ENCODE peak calls at places on chromosomes 7 and 10, in seven cellular contexts. One of them, this sample, is unnamed.
A peak's percentile ranks its signal among the peaks of the same experiment; 100 is the strongest.

GRCh38 chr7:25624837-25625236 is 396.6 kb upstream of the NPVF start:
- DNase-seq in hepatocyte: peak; percentile 15
- DNase-seq in stomach: no peak
- DNase-seq in fibroblast of lung: peak; percentile 73
- DNase-seq in lung: no peak
- DNase-seq in choroid plexus epithelial cell: peak; percentile 48
- DNase-seq in vagina: no peak
- DNase-seq in this sample: peak; percentile 28

GRCh38 chr10:3781458-3782098 is 3.4 kb downstream of the KLF6 start:
- DNase-seq in lung: no peak
- DNase-seq in fibroblast of lung: peak; percentile 73
- DNase-seq in stomach: peak; percentile 59
- DNase-seq in vagina: no peak
- DNase-seq in hepatocyte: no peak
- DNase-seq in choroid plexus epithelial cell: peak; percentile 80
- DNase-seq in this sample: peak; percentile 52

GRCh38 chr7:153190452-153190851 is 430.9 kb downstream of the ACTR3B start:
- DNase-seq in vagina: no peak
- DNase-seq in choroid plexus epithelial cell: no peak
- DNase-seq in fibroblast of lung: no peak
- DNase-seq in hepatocyte: no peak
- DNase-seq in stomach: no peak
- DNase-seq in lung: no peak
- DNase-seq in this sample: no peak

GRCh38 chr10:3464760-3465405 is 292.3 kb upstream of the PITRM1 start:
- DNase-seq in hepatocyte: peak; percentile 27
- DNase-seq in stomach: no peak
- DNase-seq in choroid plexus epithelial cell: peak; percentile 39
- DNase-seq in fibroblast of lung: no peak
- DNase-seq in lung: no peak
- DNase-seq in vagina: peak; percentile 80
- DNase-seq in this sample: peak; percentile 33

GRCh38 chr7:151724920-151725584 is 151.9 kb downstream of the PRKAG2 start:
- DNase-seq in choroid plexus epithelial cell: no peak
- DNase-seq in vagina: no peak
- DNase-seq in lung: no peak
- DNase-seq in hepatocyte: no peak
- DNase-seq in fibroblast of lung: no peak
- DNase-seq in stomach: no peak
- DNase-seq in this sample: no peak

GRCh38 chr10:48316236-48316635 is 9.8 kb downstream of the MAPK8 start:
- DNase-seq in vagina: no peak
- DNase-seq in fibroblast of lung: no peak
- DNase-seq in choroid plexus epithelial cell: no peak
- DNase-seq in lung: no peak
- DNase-seq in stomach: no peak
- DNase-seq in hepatocyte: peak; percentile 24
- DNase-seq in this sample: no peak

GRCh38 chr10:102492344-102492939 is 10.1 kb downstream of the ACTR1A start:
- DNase-seq in hepatocyte: no peak
- DNase-seq in fibroblast of lung: no peak
- DNase-seq in lung: no peak
- DNase-seq in vagina: no peak
- DNase-seq in choroid plexus epithelial cell: no peak
- DNase-seq in stomach: no peak
- DNase-seq in this sample: no peak

GRCh38 chr7:142348100-142348499 is 90.2 kb upstream of the PRSS58 start:
- DNase-seq in stomach: no peak
- DNase-seq in vagina: no peak
- DNase-seq in choroid plexus epithelial cell: no peak
- DNase-seq in fibroblast of lung: no peak
- DNase-seq in lung: no peak
- DNase-seq in hepatocyte: no peak
- DNase-seq in this sample: no peak

GRCh38 chr7:2012981-2013380 is 219.8 kb downstream of the MAD1L1 start:
- DNase-seq in vagina: no peak
- DNase-seq in hepatocyte: peak; percentile 58
- DNase-seq in fibroblast of lung: peak; percentile 59
- DNase-seq in lung: no peak
- DNase-seq in choroid plexus epithelial cell: peak; percentile 71
- DNase-seq in stomach: peak; percentile 66
- DNase-seq in this sample: peak; percentile 35

GRCh38 chr7:250523-250922 is 39.4 kb upstream of the FOXL3 start:
- DNase-seq in fibroblast of lung: no peak
- DNase-seq in vagina: no peak
- DNase-seq in choroid plexus epithelial cell: no peak
- DNase-seq in stomach: no peak
- DNase-seq in lung: no peak
- DNase-seq in hepatocyte: no peak
- DNase-seq in this sample: no peak

GRCh38 chr7:251446-252175 is 38.4 kb upstream of the FOXL3 start:
- DNase-seq in lung: no peak
- DNase-seq in stomach: no peak
- DNase-seq in fibroblast of lung: no peak
- DNase-seq in choroid plexus epithelial cell: no peak
- DNase-seq in vagina: no peak
- DNase-seq in hepatocyte: no peak
- DNase-seq in this sample: no peak

GRCh38 chr7:252216-252965 is 37.6 kb upstream of the FOXL3 start:
- DNase-seq in choroid plexus epithelial cell: no peak
- DNase-seq in vagina: no peak
- DNase-seq in lung: no peak
- DNase-seq in fibroblast of lung: no peak
- DNase-seq in hepatocyte: no peak
- DNase-seq in stomach: no peak
- DNase-seq in this sample: no peak

GRCh38 chr7:249979-250378 is 40.0 kb upstream of the FOXL3 start:
- DNase-seq in stomach: no peak
- DNase-seq in fibroblast of lung: no peak
- DNase-seq in lung: no peak
- DNase-seq in vagina: no peak
- DNase-seq in hepatocyte: no peak
- DNase-seq in choroid plexus epithelial cell: no peak
- DNase-seq in this sample: no peak

DNA sequence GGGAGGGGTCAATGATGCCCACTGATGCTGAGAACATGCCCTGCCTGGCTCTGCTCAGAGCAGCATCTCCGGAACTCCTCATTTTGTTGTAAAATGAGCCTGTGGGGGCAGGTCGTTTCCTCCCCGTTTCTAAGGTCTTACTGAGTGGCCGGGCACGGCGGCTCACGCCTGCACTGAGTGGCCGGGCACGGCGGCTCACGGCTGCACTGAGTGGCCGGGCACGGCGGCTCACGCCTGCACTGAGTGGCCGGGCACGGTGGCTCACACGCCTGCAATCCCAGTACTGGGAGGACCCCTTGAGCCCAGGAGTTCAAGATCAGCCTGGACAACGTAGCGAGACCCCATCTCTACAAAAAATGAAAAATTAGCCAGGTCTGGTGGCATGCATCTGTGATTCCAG is 39.0 kb upstream of the FOXL3 start:
- DNase-seq in hepatocyte: no peak
- DNase-seq in fibroblast of lung: no peak
- DNase-seq in stomach: no peak
- DNase-seq in vagina: no peak
- DNase-seq in lung: no peak
- DNase-seq in choroid plexus epithelial cell: no peak
- DNase-seq in this sample: no peak
- TF ChIP-seq CTCF in hepatocyte: no peak
- TF ChIP-seq CTCF in fibroblast of lung: no peak
- TF ChIP-seq CTCF in stomach: no peak
- TF ChIP-seq CTCF in vagina: no peak
- TF ChIP-seq CTCF in lung: no peak
- TF ChIP-seq CTCF in choroid plexus epithelial cell: no peak
- TF ChIP-seq CTCF in this sample: no peak

GRCh38 chr10:73625884-73626753 is 15.2 kb downstream of the MYOZ1 start:
- DNase-seq in stomach: peak; percentile 97
- DNase-seq in hepatocyte: peak; percentile 98
- DNase-seq in choroid plexus epithelial cell: peak; percentile 99
- DNase-seq in fibroblast of lung: peak; percentile 98
- DNase-seq in lung: peak; percentile 95
- DNase-seq in vagina: peak; percentile 96
- DNase-seq in this sample: peak; percentile 98

GRCh38 chr10:73629165-73629564 is 12.1 kb downstream of the MYOZ1 start:
- DNase-seq in vagina: no peak
- DNase-seq in fibroblast of lung: no peak
- DNase-seq in choroid plexus epithelial cell: no peak
- DNase-seq in stomach: no peak
- DNase-seq in lung: no peak
- DNase-seq in hepatocyte: no peak
- DNase-seq in this sample: no peak

GRCh38 chr10:73625004-73625883 is 16.0 kb downstream of the MYOZ1 start:
- DNase-seq in choroid plexus epithelial cell: peak; percentile 54
- DNase-seq in stomach: no peak
- DNase-seq in hepatocyte: peak; percentile 50
- DNase-seq in fibroblast of lung: peak; percentile 25
- DNase-seq in lung: no peak
- DNase-seq in vagina: no peak
- DNase-seq in this sample: peak; percentile 35

GRCh38 chr10:73628405-73628804 is 12.9 kb downstream of the MYOZ1 start:
- DNase-seq in vagina: no peak
- DNase-seq in lung: no peak
- DNase-seq in stomach: no peak
- DNase-seq in fibroblast of lung: no peak
- DNase-seq in choroid plexus epithelial cell: no peak
- DNase-seq in hepatocyte: no peak
- DNase-seq in this sample: no peak

GRCh38 chr10:73627300-73627699 is 14.0 kb downstream of the MYOZ1 start:
- DNase-seq in choroid plexus epithelial cell: no peak
- DNase-seq in stomach: no peak
- DNase-seq in lung: no peak
- DNase-seq in hepatocyte: no peak
- DNase-seq in vagina: no peak
- DNase-seq in fibroblast of lung: no peak
- DNase-seq in this sample: no peak
- H3K4me3 ChIP-seq in choroid plexus epithelial cell: no peak overlapping the region
- H3K4me3 ChIP-seq in stomach: no peak overlapping the region
- H3K4me3 ChIP-seq in lung: no peak overlapping the region
- H3K4me3 ChIP-seq in hepatocyte: no peak overlapping the region
- H3K4me3 ChIP-seq in vagina: no peak overlapping the region
- H3K4me3 ChIP-seq in fibroblast of lung: no peak overlapping the region
- H3K4me3 ChIP-seq in this sample: no peak overlapping the region

GRCh38 chr10:100670828-100671479 is 74.4 kb upstream of the PAX2 start:
- DNase-seq in hepatocyte: peak; percentile 61
- DNase-seq in vagina: no peak
- DNase-seq in lung: no peak
- DNase-seq in fibroblast of lung: no peak
- DNase-seq in choroid plexus epithelial cell: peak; percentile 3
- DNase-seq in stomach: peak; percentile 28
- DNase-seq in this sample: no peak
- TF ChIP-seq CTCF in hepatocyte: peak; percentile 57
- TF ChIP-seq CTCF in vagina: peak; percentile 21
- TF ChIP-seq CTCF in lung: peak; percentile 11
- TF ChIP-seq CTCF in fibroblast of lung: peak; percentile 39
- TF ChIP-seq CTCF in choroid plexus epithelial cell: peak; percentile 43
- TF ChIP-seq CTCF in stomach: no peak
- TF ChIP-seq CTCF in this sample: peak; percentile 20

DNA sequence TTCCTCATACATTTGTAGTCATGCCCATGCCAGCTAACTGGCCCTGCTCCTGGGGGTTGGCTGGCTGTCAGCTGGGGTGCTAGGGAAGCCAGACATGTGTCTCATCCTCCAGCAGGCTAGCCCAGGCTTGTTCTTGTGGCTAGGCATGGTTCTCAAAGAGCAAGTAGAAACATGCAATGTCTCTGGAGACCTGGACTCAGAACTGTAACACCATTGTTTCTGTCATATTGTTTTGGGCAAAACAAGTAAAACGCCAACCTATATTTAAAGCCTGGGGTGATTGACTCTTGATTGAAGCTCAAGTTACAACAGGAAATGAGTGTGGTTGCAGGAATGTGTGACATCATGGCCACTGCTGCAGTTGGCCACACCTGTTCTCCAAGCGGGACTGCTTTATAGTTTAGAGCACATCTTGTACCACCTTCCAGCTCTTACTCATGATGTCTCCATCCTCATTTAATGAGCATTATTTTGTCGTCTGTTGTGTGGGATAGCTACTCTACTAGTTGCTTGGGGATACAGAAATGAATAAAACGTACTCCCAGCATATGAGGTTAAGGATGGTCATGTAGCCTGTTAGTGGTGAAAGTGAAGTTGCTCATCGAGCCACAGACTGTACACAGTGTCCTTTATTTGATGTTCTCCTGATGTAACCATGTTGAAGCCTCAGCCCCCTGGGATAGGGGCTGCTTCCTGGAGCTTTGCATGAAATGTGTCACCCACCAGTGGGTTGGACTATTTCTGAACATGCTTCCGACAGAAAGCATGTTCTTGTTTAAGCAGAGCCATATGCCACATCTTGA is 168.4 kb downstream of the SORCS3 start:
- DNase-seq in fibroblast of lung: no peak
- DNase-seq in vagina: no peak
- DNase-seq in choroid plexus epithelial cell: no peak
- DNase-seq in hepatocyte: peak; percentile 26
- DNase-seq in lung: no peak
- DNase-seq in stomach: no peak
- DNase-seq in this sample: peak; percentile 60
- H3K4me3 ChIP-seq in fibroblast of lung: no peak overlapping the region
- H3K4me3 ChIP-seq in vagina: no peak overlapping the region
- H3K4me3 ChIP-seq in choroid plexus epithelial cell: no peak overlapping the region
- H3K4me3 ChIP-seq in hepatocyte: no peak overlapping the region
- H3K4me3 ChIP-seq in lung: no peak overlapping the region
- H3K4me3 ChIP-seq in stomach: no peak overlapping the region
- H3K4me3 ChIP-seq in this sample: no peak overlapping the region

GRCh38 chr7:23415198-23415597 is 55.1 kb downstream of the IGF2BP3 start:
- DNase-seq in fibroblast of lung: no peak
- DNase-seq in hepatocyte: no peak
- DNase-seq in vagina: no peak
- DNase-seq in lung: no peak
- DNase-seq in choroid plexus epithelial cell: no peak
- DNase-seq in stomach: no peak
- DNase-seq in this sample: no peak

GRCh38 chr7:23422384-23422783 is 47.9 kb downstream of the IGF2BP3 start:
- DNase-seq in fibroblast of lung: no peak
- DNase-seq in lung: no peak
- DNase-seq in choroid plexus epithelial cell: no peak
- DNase-seq in hepatocyte: no peak
- DNase-seq in stomach: no peak
- DNase-seq in vagina: no peak
- DNase-seq in this sample: no peak

GRCh38 chr7:23419160-23419559 is 51.1 kb downstream of the IGF2BP3 start:
- DNase-seq in hepatocyte: no peak
- DNase-seq in lung: no peak
- DNase-seq in choroid plexus epithelial cell: no peak
- DNase-seq in fibroblast of lung: no peak
- DNase-seq in vagina: no peak
- DNase-seq in stomach: no peak
- DNase-seq in this sample: no peak

GRCh38 chr7:23419845-23420244 is 50.4 kb downstream of the IGF2BP3 start:
- DNase-seq in fibroblast of lung: no peak
- DNase-seq in lung: no peak
- DNase-seq in stomach: no peak
- DNase-seq in choroid plexus epithelial cell: no peak
- DNase-seq in hepatocyte: no peak
- DNase-seq in vagina: no peak
- DNase-seq in this sample: no peak

GRCh38 chr7:23418046-23418445 is 52.2 kb downstream of the IGF2BP3 start:
- DNase-seq in stomach: no peak
- DNase-seq in hepatocyte: no peak
- DNase-seq in lung: no peak
- DNase-seq in fibroblast of lung: peak; percentile 84
- DNase-seq in choroid plexus epithelial cell: peak; percentile 84
- DNase-seq in vagina: no peak
- DNase-seq in this sample: peak; percentile 53
- TF ChIP-seq CTCF in stomach: no peak
- TF ChIP-seq CTCF in hepatocyte: no peak
- TF ChIP-seq CTCF in lung: no peak
- TF ChIP-seq CTCF in fibroblast of lung: no peak
- TF ChIP-seq CTCF in choroid plexus epithelial cell: no peak
- TF ChIP-seq CTCF in vagina: no peak
- TF ChIP-seq CTCF in this sample: no peak

GRCh38 chr10:24390746-24391145 is 181.8 kb downstream of the KIAA1217 start:
- DNase-seq in hepatocyte: no peak
- DNase-seq in stomach: no peak
- DNase-seq in vagina: no peak
- DNase-seq in choroid plexus epithelial cell: peak; percentile 58
- DNase-seq in fibroblast of lung: no peak
- DNase-seq in lung: no peak
- DNase-seq in this sample: no peak
- H3K4me3 ChIP-seq in hepatocyte: no peak overlapping the region
- H3K4me3 ChIP-seq in stomach: no peak overlapping the region
- H3K4me3 ChIP-seq in vagina: no peak overlapping the region
- H3K4me3 ChIP-seq in choroid plexus epithelial cell: no peak overlapping the region
- H3K4me3 ChIP-seq in fibroblast of lung: no peak overlapping the region
- H3K4me3 ChIP-seq in lung: no peak overlapping the region
- H3K4me3 ChIP-seq in this sample: no peak overlapping the region

This sample was measured in fibroblast of mammary gland.